ENCODE peak calls at places on chromosomes 13 and 19, in four cellular contexts. I is left lung, F is upper lobe of left lung, M is GM23338. C is an unnamed sample.

GRCh38 chr13:86840250-86841191 is 830.6 kb upstream of the SLITRK5 start:
- ATAC-seq in I (no peak), F (peak), M (no peak), C (peak)

GRCh38 chr13:106905380-106906259 is 337.7 kb upstream of the ARGLU1 start:
- ATAC-seq in I (no peak), F (no peak), M (peak), C (no peak)

GRCh38 chr19:16061943-16062342 is 14.4 kb upstream of the TPM4 start:
- ATAC-seq in I (no peak), F (no peak), M (no peak), C (no peak)

GRCh38 chr19:42628411-42629135 is 33.8 kb upstream of the CEACAM8 start:
- ATAC-seq in I (no peak), F (no peak), M (no peak), C (no peak)

GRCh38 chr19:39813264-39813998 is 20.5 kb downstream of the DYRK1B start:
- ATAC-seq in I (no peak), F (no peak), M (no peak), C (no peak)

GRCh38 chr19:49558591-49558990 is 21.8 kb downstream of the NOSIP start:
- ATAC-seq in I (no peak), F (no peak), M (no peak), C (no peak)

GRCh38 chr19:39937094-39937493 is 2.7 kb upstream of the FCGBP start:
- ATAC-seq in I (no peak), F (no peak), M (no peak), C (no peak)

GRCh38 chr19:34507414-34508067 is 26.0 kb downstream of the WTIP start:
- ATAC-seq in I (no peak), F (no peak), M (no peak), C (no peak)

GRCh38 chr13:97283888-97284287 is 61.8 kb downstream of the MBNL2 start:
- ATAC-seq in I (no peak), F (no peak), M (no peak), C (no peak)

GRCh38 chr19:11456659-11457058 is 21.2 kb downstream of the PRKCSH start:
- ATAC-seq in I (no peak), F (no peak), M (no peak), C (no peak)

GRCh38 chr19:45046355-45046754 is 7.5 kb downstream of the CLASRP start:
- ATAC-seq in I (no peak), F (no peak), M (no peak), C (no peak)

GRCh38 chr19:40255619-40256166 is 29.2 kb upstream of the CCNP start:
- ATAC-seq in I (no peak), F (no peak), M (no peak), C (no peak)

GRCh38 chr19:17725422-17726078 is 6.3 kb downstream of the MAP1S start:
- ATAC-seq in I (no peak), F (no peak), M (peak), C (no peak)

GRCh38 chr13:82058364-82058763 is 1717.4 kb upstream of the SPRY2 start:
- ATAC-seq in I (no peak), F (no peak), M (no peak), C (no peak)

GRCh38 chr13:67048793-67049150 is 181.4 kb downstream of the PCDH9 start:
- ATAC-seq in I (peak), F (no peak), M (no peak), C (no peak)

GRCh38 chr19:2012941-2013682 is 2.4 kb downstream of the BTBD2 start:
- ATAC-seq in I (no peak), F (no peak), M (peak), C (no peak)

GRCh38 chr19:23436944-23437343 is 41.7 kb upstream of the ZNF91 start:
- ATAC-seq in I (no peak), F (no peak), M (peak), C (no peak)

GRCh38 chr13:47463726-47464125 is 537.3 kb downstream of the SUCLA2 start:
- ATAC-seq in I (no peak), F (no peak), M (no peak), C (no peak)

GRCh38 chr19:11580665-11581418 is 3.4 kb upstream of the ACP5 start:
- ATAC-seq in I (peak), F (peak), M (no peak), C (peak)

GRCh38 chr19:50199254-50199545 is 4.2 kb upstream of the MYH14 start:
- ATAC-seq in I (no peak), F (no peak), M (no peak), C (no peak)

DNA sequence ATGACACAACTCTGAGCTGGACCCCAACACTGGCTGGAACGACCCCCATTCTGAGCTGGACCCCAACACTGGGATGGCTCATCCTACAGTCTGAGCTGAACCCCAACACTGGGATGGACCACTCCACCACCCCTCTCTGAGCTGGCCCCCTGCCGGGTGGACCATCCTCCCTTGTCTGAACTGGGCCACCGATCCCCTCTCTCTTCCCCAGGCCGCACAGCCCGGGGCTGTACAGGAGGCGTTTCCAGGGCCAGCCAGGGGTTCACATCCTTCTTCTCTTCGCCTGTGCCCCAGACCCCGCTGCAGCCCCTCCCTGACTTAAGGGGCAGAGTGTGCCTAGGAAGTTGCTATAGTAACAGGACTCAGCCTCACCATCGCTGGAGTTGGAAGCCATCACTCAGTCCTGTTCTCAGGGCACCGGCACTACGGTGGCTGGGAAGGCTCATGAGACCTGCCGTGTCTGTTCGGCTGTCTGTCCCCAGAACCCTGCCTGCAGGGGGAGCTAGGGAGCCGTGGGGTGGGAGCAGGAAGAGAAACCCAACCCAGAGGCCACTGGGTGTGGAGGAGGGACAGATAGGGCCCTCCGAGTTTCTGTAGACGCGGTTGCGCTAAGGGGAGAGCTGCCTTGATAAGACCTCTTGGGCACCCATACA is 3.7 kb downstream of the PRKACA start:
- ATAC-seq in I (no peak), F (no peak), M (no peak), C (no peak)
- TF ChIP-seq CTCF in I (no peak), F (no peak), M (peak), C (peak)

DNA sequence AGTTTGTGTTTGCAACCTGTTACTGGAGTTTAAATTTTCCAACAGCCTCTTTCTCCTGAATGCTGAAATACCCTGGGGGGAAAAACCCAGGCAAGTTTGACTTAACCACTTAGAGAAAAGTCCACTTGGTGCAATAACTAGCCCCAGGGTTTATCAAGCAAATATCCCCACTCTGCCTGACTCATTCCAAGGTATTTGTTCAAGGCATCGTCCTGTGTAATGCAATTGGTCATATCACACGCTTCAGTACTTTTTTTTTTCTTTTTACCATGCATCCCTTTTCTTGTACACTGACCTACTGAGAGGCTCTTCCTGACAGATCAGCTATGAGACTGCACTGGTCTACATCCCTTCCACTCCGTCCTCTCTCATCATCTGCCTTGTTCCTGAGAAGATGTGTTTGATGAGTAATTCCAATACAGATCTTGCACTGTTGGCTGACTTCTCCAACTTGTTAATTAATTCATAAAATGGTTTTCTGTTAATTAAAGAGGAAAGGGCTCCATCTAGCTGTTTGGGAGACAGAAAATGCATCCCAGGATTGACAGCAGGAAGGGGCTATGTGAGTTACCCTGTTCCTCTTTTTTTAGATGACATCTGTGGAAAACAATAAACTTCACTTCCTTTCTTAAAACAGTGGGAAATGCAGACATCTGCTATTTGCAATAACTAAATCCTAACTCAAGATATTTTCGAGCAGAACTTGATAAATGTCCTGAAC is 212.6 kb upstream of the IRS2 start:
- ATAC-seq in I (peak), F (peak), M (no peak), C (no peak)
- TF ChIP-seq CTCF in I (no peak), F (no peak), M (peak), C (no peak)

GRCh38 chr19:959935-960502 is 24.1 kb upstream of the WDR18 start:
- ATAC-seq in I (no peak), F (no peak), M (peak), C (no peak)
- TF ChIP-seq CTCF in I (no peak), F (no peak), M (peak), C (no peak)

GRCh38 chr13:50677687-50678463 is 165.6 kb downstream of the DLEU7 start:
- ATAC-seq in I (no peak), F (no peak), M (no peak), C (peak)
- TF ChIP-seq CTCF in I (no peak), F (no peak), M (no peak), C (no peak)

GRCh38 chr19:3370728-3371591 is 4.6 kb downstream of the NFIC start:
- ATAC-seq in I (no peak), F (no peak), M (no peak), C (no peak)

GRCh38 chr19:3368441-3368795 is 2.0 kb downstream of the NFIC start:
- ATAC-seq in I (no peak), F (no peak), M (no peak), C (no peak)

GRCh38 chr19:3370214-3370720 is 3.9 kb downstream of the NFIC start:
- ATAC-seq in I (no peak), F (no peak), M (peak), C (no peak)

GRCh38 chr19:3368848-3369336 is 2.5 kb downstream of the NFIC start:
- ATAC-seq in I (no peak), F (no peak), M (no peak), C (no peak)

GRCh38 chr19:3369337-3370213 is 3.2 kb downstream of the NFIC start:
- ATAC-seq in I (peak), F (peak), M (peak), C (peak)
- TF ChIP-seq CTCF in I (no peak), F (no peak), M (no peak), C (peak)

GRCh38 chr13:60617863-60618733 is 221.1 kb downstream of the TDRD3 start:
- ATAC-seq in I (peak), F (peak), M (peak), C (no peak)
- TF ChIP-seq CTCF in I (no peak), F (no peak), M (peak), C (no peak)

GRCh38 chr13:114339779-114340534 is 25.7 kb downstream of the CHAMP1 start:
- ATAC-seq in I (peak), F (no peak), M (peak), C (no peak)
- TF ChIP-seq CTCF in I (peak), F (peak), M (peak), C (peak)